ENCODE peak calls at places on chromosomes 5 and 9, in five cellular contexts. H is psoas muscle, Y is astrocyte, Z is dorsolateral prefrontal cortex, P is fibroblast of pulmonary artery. F is an unnamed sample.

GRCh38 chr9:137804908-137805356 is 72.7 kb upstream of the CACNA1B start:
- DNase-seq in Y (peak), Z (no peak), P (no peak), H (no peak), F (no peak)

GRCh38 chr5:65199988-65200668 is 281.6 kb downstream of the ADAMTS6 start:
- DNase-seq in Y (peak), Z (no peak), P (peak), H (no peak), F (no peak)

GRCh38 chr9:87381746-87382145 is 115.9 kb upstream of the DAPK1 start:
- DNase-seq in Z (no peak), P (no peak), Y (no peak), H (no peak), F (no peak)

GRCh38 chr9:110536802-110537201 is 42.7 kb downstream of the SVEP1 start:
- DNase-seq in P (peak), H (no peak), Z (no peak), Y (peak), F (no peak)

GRCh38 chr5:56301041-56301440 is 67.9 kb upstream of the ANKRD55 start:
- DNase-seq in Z (no peak), P (peak), H (no peak), Y (no peak), F (no peak)

GRCh38 chr9:99821187-99822095 is at the start of gene NR4A3:
- DNase-seq in H (peak), P (peak), Z (peak), Y (peak), F (peak)

GRCh38 chr9:127087836-127088235 is 34.6 kb downstream of the ANGPTL2 start:
- DNase-seq in H (no peak), Z (no peak), Y (no peak), P (no peak), F (no peak)

GRCh38 chr9:123982535-123982934 is 29.0 kb upstream of the LHX2 start:
- DNase-seq in Y (no peak), P (no peak), H (no peak), Z (no peak), F (no peak)

GRCh38 chr5:179369530-179369884 is 24.2 kb upstream of the ADAMTS2 start:
- DNase-seq in Z (peak), H (no peak), Y (no peak), P (no peak), F (no peak)

GRCh38 chr5:58925627-58926545 is 343.0 kb downstream of the RAB3C start:
- DNase-seq in P (no peak), Z (no peak), Y (peak), H (no peak), F (no peak)

GRCh38 chr5:176743828-176744583 is 66.4 kb upstream of the UNC5A start:
- DNase-seq in Z (peak), P (no peak), Y (no peak), H (no peak), F (no peak)

GRCh38 chr5:1003296-1003937 is 5.2 kb upstream of the NKD2 start:
- DNase-seq in Y (no peak), Z (no peak), P (no peak), H (no peak), F (peak)

GRCh38 chr5:149816661-149817060 is 86.6 kb downstream of the PPARGC1B start:
- DNase-seq in Y (no peak), P (no peak), H (no peak), Z (no peak), F (no peak)

GRCh38 chr5:156366536-156366935 is 39.6 kb downstream of the SGCD start:
- DNase-seq in Y (peak), P (no peak), Z (no peak), H (no peak), F (no peak)

GRCh38 chr9:9963861-9964260 is 648.9 kb downstream of the PTPRD start:
- DNase-seq in Z (no peak), H (no peak), P (no peak), Y (no peak), F (no peak)

GRCh38 chr5:139647406-139648204 is 544 bp upstream of the CXXC5 start:
- DNase-seq in Z (peak), P (no peak), H (no peak), Y (no peak), F (peak)

GRCh38 chr5:140256726-140257125 is 46.2 kb downstream of the PFDN1 start:
- DNase-seq in P (no peak), Z (no peak), Y (no peak), H (no peak), F (no peak)

GRCh38 chr5:17379188-17379951 is 118.7 kb upstream of the TAF11L2 start:
- DNase-seq in Z (no peak), P (peak), H (no peak), Y (peak), F (no peak)

GRCh38 chr5:114097570-114097969 is 264.3 kb upstream of the KCNN2 start:
- DNase-seq in P (no peak), H (no peak), Z (no peak), Y (no peak), F (no peak)

GRCh38 chr5:82277613-82277986 is 554 bp downstream of the RPS23 start:
- DNase-seq in H (no peak), Z (no peak), Y (no peak), P (peak), F (no peak)

GRCh38 chr5:56429110-56429561 is 196.0 kb upstream of the ANKRD55 start:
- DNase-seq in Y (no peak), H (peak), P (no peak), Z (no peak), F (peak)

GRCh38 chr9:26928966-26929495 is 18.0 kb downstream of the PLAA start:
- DNase-seq in H (no peak), P (no peak), Z (no peak), Y (no peak), F (no peak)

GRCh38 chr9:8329561-8330283 is 530.1 kb upstream of the DMAC1 start:
- DNase-seq in Y (no peak), H (no peak), Z (no peak), P (no peak), F (no peak)

GRCh38 chr9:83491995-83492394 is 46.2 kb downstream of the FRMD3 start:
- DNase-seq in Z (no peak), H (no peak), P (no peak), Y (no peak), F (no peak)

GRCh38 chr5:59099270-59099994 is 516.6 kb downstream of the RAB3C start:
- DNase-seq in H (no peak), Z (no peak), Y (peak), P (peak), F (no peak)

GRCh38 chr5:66144799-66145390 is 795 bp downstream of the SREK1 start:
- DNase-seq in P (no peak), Y (peak), Z (no peak), H (no peak), F (no peak)

GRCh38 chr9:127067603-127068220 is 54.7 kb downstream of the ANGPTL2 start:
- DNase-seq in H (no peak), Z (no peak), P (no peak), Y (no peak), F (no peak)

GRCh38 chr9:137136926-137137607 is 1.9 kb upstream of the GRIN1 start:
- DNase-seq in Z (no peak), H (no peak), Y (no peak), P (no peak), F (no peak)

GRCh38 chr5:139638736-139639618 is 9.2 kb upstream of the CXXC5 start:
- DNase-seq in H (no peak), P (no peak), Z (no peak), Y (no peak), F (peak)

GRCh38 chr5:43874772-43875171 is 271.8 kb downstream of the NNT start:
- DNase-seq in Y (no peak), Z (no peak), P (peak), H (no peak), F (no peak)

GRCh38 chr5:124651663-124652513 is 94.6 kb downstream of the ZNF608 start:
- DNase-seq in Y (peak), H (peak), Z (peak), P (peak), F (peak)
- H3K4me3 ChIP-seq in Y (peak), H (peak), Z (peak), P (peak), F (peak)

GRCh38 chr9:89165880-89166279 is 12.7 kb downstream of the SHC3 start:
- DNase-seq in Y (no peak), Z (no peak), P (no peak), H (no peak), F (no peak)
- TF ChIP-seq CTCF in Y (no peak), Z (no peak), P (no peak), H (no peak), F (no peak)

GRCh38 chr9:125752070-125752628 is 5.0 kb downstream of the PBX3 start:
- DNase-seq in Z (no peak), P (no peak), H (no peak), Y (no peak), F (no peak)

GRCh38 chr9:125750656-125751035 is 3.5 kb downstream of the PBX3 start:
- DNase-seq in P (no peak), Z (no peak), H (no peak), Y (no peak), F (no peak)

GRCh38 chr9:125756499-125756898 is 9.3 kb downstream of the PBX3 start:
- DNase-seq in Y (no peak), P (no peak), Z (no peak), H (no peak), F (no peak)

GRCh38 chr9:125755340-125755739 is 8.2 kb downstream of the PBX3 start:
- DNase-seq in P (no peak), Y (no peak), H (no peak), Z (no peak), F (no peak)

GRCh38 chr9:125754096-125754495 is 6.9 kb downstream of the PBX3 start:
- DNase-seq in H (no peak), P (no peak), Z (no peak), Y (no peak), F (no peak)
- H3K4me3 ChIP-seq in H (no peak), P (no peak), Z (no peak), Y (no peak), F (no peak)

DNA sequence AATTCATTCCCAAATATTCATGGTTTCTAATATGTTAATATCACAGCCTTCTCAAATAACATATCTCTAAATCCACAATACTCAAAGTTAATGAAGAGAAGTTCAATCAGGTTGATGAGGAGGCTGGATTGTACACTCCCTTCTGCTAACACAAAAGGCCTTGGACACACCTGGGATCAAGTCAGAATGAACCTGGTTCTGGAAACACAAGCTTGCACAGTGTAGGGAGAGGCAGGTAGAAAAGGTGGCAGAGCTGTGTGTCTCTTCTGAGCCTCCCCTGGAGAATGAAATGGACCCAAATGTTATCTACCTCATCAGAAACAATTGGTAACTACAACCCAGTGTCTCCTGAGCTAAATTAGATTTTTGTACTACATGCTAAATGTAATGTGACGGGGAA is 40.7 kb upstream of the FBP1 start:
- DNase-seq in Z (no peak), P (no peak), H (no peak), Y (no peak), F (no peak)
- TF ChIP-seq CTCF in Z (no peak), P (no peak), H (no peak), Y (no peak), F (no peak)

GRCh38 chr9:21549251-21549765 is 67.2 kb upstream of the IFNE start:
- DNase-seq in P (peak), Z (no peak), Y (peak), H (no peak), F (peak)

GRCh38 chr9:21550392-21550791 is 68.3 kb upstream of the IFNE start:
- DNase-seq in P (no peak), H (no peak), Z (no peak), Y (no peak), F (no peak)

GRCh38 chr9:21552244-21552825 is 70.2 kb upstream of the IFNE start:
- DNase-seq in Z (no peak), H (no peak), P (no peak), Y (no peak), F (no peak)

GRCh38 chr9:21551401-21551800 is 69.3 kb upstream of the IFNE start:
- DNase-seq in Z (no peak), P (no peak), Y (no peak), H (no peak), F (no peak)

GRCh38 chr9:21549890-21550289 is 67.8 kb upstream of the IFNE start:
- DNase-seq in Z (no peak), Y (no peak), P (no peak), H (no peak), F (no peak)
- H3K4me3 ChIP-seq in Z (no peak), Y (peak), P (peak), H (no peak), F (no peak)

DNA sequence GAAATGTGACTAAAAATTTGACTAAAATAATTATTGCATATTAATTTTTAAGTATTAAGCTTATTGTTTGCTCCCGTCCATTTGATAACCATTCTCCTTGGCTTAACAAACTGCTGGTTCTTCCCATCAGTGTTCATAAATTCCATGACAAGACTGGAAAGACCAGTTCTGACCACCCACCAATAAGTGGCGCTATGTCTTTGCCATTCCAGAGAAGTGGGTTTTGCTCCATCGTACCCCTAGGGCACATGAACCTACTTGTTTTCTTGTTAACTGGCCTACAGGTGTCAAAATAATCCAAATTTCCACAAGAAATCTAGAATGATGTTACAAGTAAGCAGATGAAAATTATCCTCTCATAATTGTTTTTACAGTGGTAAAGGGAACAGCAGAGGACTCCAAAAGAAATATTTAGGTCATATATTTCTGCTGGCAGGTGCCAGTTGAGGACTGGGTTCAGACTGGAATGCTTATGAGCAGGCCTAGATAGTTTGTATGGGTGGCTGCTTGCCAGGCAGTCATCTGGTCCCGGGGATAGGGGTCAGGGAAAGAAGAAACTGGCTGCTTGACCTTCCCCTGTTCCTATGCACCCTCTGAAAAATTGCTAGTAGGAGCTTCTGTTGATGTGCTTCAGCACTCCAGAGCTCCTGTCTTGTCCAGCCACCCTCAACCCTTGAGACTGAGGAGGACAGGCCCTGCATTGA is 283.1 kb upstream of the ADAMTSL1 start:
- DNase-seq in P (no peak), H (no peak), Y (no peak), Z (no peak), F (no peak)
- TF ChIP-seq CTCF in P (no peak), H (no peak), Y (no peak), Z (no peak), F (no peak)